ENCODE peak calls at places on chromosomes 1 and 21, in five cellular contexts. I is testis, F is Peyer's patch, E is stomach, A is neuronal stem cell. N is an unnamed sample.

GRCh38 chr1:1132042-1132927 is 16.4 kb upstream of the C1orf159 start:
- DNase-seq in I (no peak), F (no peak), E (peak; percentile 90), A (no peak), N (no peak)

GRCh38 chr1:63651110-63651776 is 58.0 kb downstream of the PGM1 start:
- DNase-seq in I (no peak), F (no peak), E (no peak), A (no peak), N (peak; percentile 31)

GRCh38 chr1:43238104-43238503 is 31.7 kb upstream of the TMEM125 start:
- DNase-seq in I (peak; percentile 83), F (peak; percentile 39), E (peak; percentile 82), A (peak; percentile 64), N (peak; percentile 13)

GRCh38 chr1:80218112-80218511 is 1211.6 kb upstream of the ADGRL4 start:
- DNase-seq in I (no peak), F (no peak), E (no peak), A (peak; percentile 17), N (no peak)

GRCh38 chr1:155507960-155508359 is 54.6 kb downstream of the ASH1L start:
- DNase-seq in I (no peak), F (no peak), E (no peak), A (no peak), N (no peak)

GRCh38 chr1:221716713-221717490 is 25.0 kb downstream of the DUSP10 start:
- DNase-seq in I (no peak), F (no peak), E (no peak), A (no peak), N (no peak)

GRCh38 chr21:39022901-39023693 is 160.2 kb downstream of the PSMG1 start:
- DNase-seq in I (peak; percentile 74), F (no peak), E (no peak), A (no peak), N (no peak)

GRCh38 chr1:111879086-111879485 is 110.4 kb downstream of the KCND3 start:
- DNase-seq in I (no peak), F (no peak), E (no peak), A (no peak), N (no peak)

GRCh38 chr21:39175154-39175553 is 8.1 kb downstream of the PSMG1 start:
- DNase-seq in I (no peak), F (no peak), E (no peak), A (no peak), N (no peak)

GRCh38 chr1:63893976-63894375 is 120.2 kb downstream of the ROR1 start:
- DNase-seq in I (no peak), F (no peak), E (no peak), A (no peak), N (no peak)

GRCh38 chr1:208154040-208154439 is 90.1 kb downstream of the PLXNA2 start:
- DNase-seq in I (no peak), F (no peak), E (no peak), A (no peak), N (no peak)

GRCh38 chr1:180791806-180792205 is 120.9 kb upstream of the KIAA1614 start:
- DNase-seq in I (no peak), F (no peak), E (no peak), A (no peak), N (no peak)

GRCh38 chr1:27306892-27307850 is 14.8 kb upstream of the TMEM222 start:
- DNase-seq in I (no peak), F (no peak), E (no peak), A (peak; percentile 67), N (no peak)

GRCh38 chr1:197519741-197520334 is 251.8 kb downstream of the CRB1 start:
- DNase-seq in I (no peak), F (no peak), E (no peak), A (no peak), N (no peak)

GRCh38 chr1:67100833-67101232 is 33.9 kb downstream of the C1orf141 start:
- DNase-seq in I (no peak), F (no peak), E (no peak), A (no peak), N (no peak)

GRCh38 chr1:29354511-29355098 is 118.3 kb downstream of the PTPRU start:
- DNase-seq in I (no peak), F (no peak), E (no peak), A (no peak), N (no peak)

GRCh38 chr1:81118550-81118949 is 682.2 kb upstream of the ADGRL2 start:
- DNase-seq in I (no peak), F (no peak), E (no peak), A (no peak), N (no peak)

DNA sequence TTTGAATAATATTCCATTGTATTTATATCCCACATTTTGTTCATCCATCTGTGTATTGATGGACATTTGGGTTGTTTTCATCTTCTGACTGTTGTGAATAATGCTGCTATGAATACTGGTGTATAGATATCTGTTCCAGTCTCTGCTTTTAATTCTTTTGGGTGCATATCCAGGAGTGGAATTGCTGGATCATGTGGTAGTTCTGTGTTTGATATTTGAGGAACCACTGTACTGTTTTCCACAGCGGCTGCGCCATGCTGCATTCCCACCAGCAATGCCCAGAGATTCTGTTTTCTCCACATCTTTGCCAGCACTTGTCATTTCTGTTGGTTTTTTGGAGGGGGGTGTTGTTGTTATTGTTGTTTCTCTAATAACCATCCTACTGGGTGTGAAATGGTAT is 131.6 kb upstream of the KIF26B start:
- DNase-seq in I (no peak), F (no peak), E (no peak), A (no peak), N (no peak)
- H3K4me1 ChIP-seq in I (no peaks in the 10 kb centered on the region), F (no peaks in the 10 kb centered on the region), E (no peaks in the 10 kb centered on the region), A (peaks cover 10% of the 10 kb centered on the region), N (no peaks in the 10 kb centered on the region)

GRCh38 chr1:41408691-41409090 is 47.5 kb downstream of the FOXO6 start:
- DNase-seq in I (no peak), F (no peak), E (no peak), A (no peak), N (no peak)

GRCh38 chr1:41413748-41414281 is 52.6 kb downstream of the FOXO6 start:
- DNase-seq in I (no peak), F (no peak), E (no peak), A (no peak), N (no peak)

GRCh38 chr1:41412748-41413147 is 51.5 kb downstream of the FOXO6 start:
- DNase-seq in I (no peak), F (no peak), E (no peak), A (no peak), N (no peak)

GRCh38 chr1:41410462-41410861 is 49.2 kb downstream of the FOXO6 start:
- DNase-seq in I (no peak), F (no peak), E (no peak), A (no peak), N (no peak)

GRCh38 chr1:41411229-41411628 is 50.0 kb downstream of the FOXO6 start:
- DNase-seq in I (no peak), F (no peak), E (no peak), A (no peak), N (no peak)
- H3K27me3 ChIP-seq in I (no peaks in the 10 kb centered on the region), F (no peaks in the 10 kb centered on the region), E (no peaks in the 10 kb centered on the region), A (peaks cover 47% of the 10 kb centered on the region), N (no peaks in the 10 kb centered on the region)

GRCh38 chr1:202158810-202159533 is 1.4 kb downstream of the PTPN7 start:
- DNase-seq in I (peak; percentile 60), F (peak; percentile 41), E (no peak), A (no peak), N (no peak)
- H3K4me3 ChIP-seq in I (no peak overlapping the region), F (peak overlapping the region; percentile 52), E (peak overlapping the region; percentile 26), A (no peak overlapping the region), N (peak overlapping the region; percentile 98)

GRCh38 chr1:206672844-206673758 is 11.6 kb upstream of the MAPKAPK2 start:
- DNase-seq in I (no peak), F (no peak), E (no peak), A (no peak), N (no peak)

GRCh38 chr1:206674745-206675175 is 9.9 kb upstream of the MAPKAPK2 start:
- DNase-seq in I (no peak), F (no peak), E (peak; percentile 81), A (no peak), N (no peak)

GRCh38 chr1:206668874-206669410 is 15.8 kb upstream of the MAPKAPK2 start:
- DNase-seq in I (no peak), F (no peak), E (no peak), A (no peak), N (no peak)

GRCh38 chr1:206674236-206674635 is 10.5 kb upstream of the MAPKAPK2 start:
- DNase-seq in I (no peak), F (no peak), E (no peak), A (no peak), N (no peak)

GRCh38 chr1:206672011-206672688 is 12.6 kb upstream of the MAPKAPK2 start:
- DNase-seq in I (no peak), F (no peak), E (no peak), A (no peak), N (no peak)
- H3K4me1 ChIP-seq in I (peaks cover 14% of the 10 kb centered on the region), F (peaks cover 44% of the 10 kb centered on the region), E (peaks cover 38% of the 10 kb centered on the region), A (peaks cover 27% of the 10 kb centered on the region), N (no peaks in the 10 kb centered on the region)

GRCh38 chr1:75124510-75124909 is 9.7 kb upstream of the LHX8 start:
- DNase-seq in I (no peak), F (no peak), E (no peak), A (no peak), N (no peak)

GRCh38 chr1:75123756-75124155 is 10.4 kb upstream of the LHX8 start:
- DNase-seq in I (no peak), F (no peak), E (no peak), A (no peak), N (no peak)

GRCh38 chr1:75127916-75128717 is 6.1 kb upstream of the LHX8 start:
- DNase-seq in I (no peak), F (no peak), E (no peak), A (no peak), N (no peak)

GRCh38 chr1:75126611-75127101 is 7.5 kb upstream of the LHX8 start:
- DNase-seq in I (no peak), F (no peak), E (no peak), A (no peak), N (no peak)

DNA sequence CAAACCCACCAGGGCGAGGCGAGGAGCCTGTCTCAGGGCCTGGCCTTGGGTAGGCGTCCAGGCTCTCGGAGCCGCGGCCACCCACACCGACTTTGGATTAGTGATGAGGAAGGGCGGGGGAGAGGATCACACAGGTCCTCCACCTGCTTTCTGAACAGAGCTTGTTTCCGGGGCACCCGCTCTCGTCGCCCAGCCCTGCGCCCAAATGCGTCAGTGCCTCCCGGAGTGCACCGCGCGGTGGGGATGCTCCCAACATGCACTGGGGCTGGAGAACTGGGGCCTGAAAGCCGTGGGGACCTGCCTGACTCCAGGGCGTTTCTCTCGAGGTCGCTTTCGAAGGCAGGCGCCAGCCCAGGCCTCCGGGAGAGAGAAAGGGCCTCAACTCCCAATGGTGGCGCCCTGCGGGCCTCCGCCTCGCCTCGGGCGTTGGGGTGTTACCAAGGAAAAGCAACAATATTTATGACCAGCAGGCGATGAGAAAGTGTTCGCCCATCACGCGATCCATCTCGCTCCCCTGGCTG is 9.0 kb upstream of the LHX8 start:
- DNase-seq in I (peak; percentile 65), F (no peak), E (no peak), A (no peak), N (no peak)
- H3K27me3 ChIP-seq in I (no peaks in the 10 kb centered on the region), F (no peaks in the 10 kb centered on the region), E (peaks cover 51% of the 10 kb centered on the region), A (peaks cover 51% of the 10 kb centered on the region), N (peaks cover 6% of the 10 kb centered on the region)